ENCODE peak calls at places on chromosomes 11 and 22, in seven cellular contexts. S, Q, O, Y, C, L and Z are unnamed samples. For H3K36me3, the result is how much of the 10 kb centered on the place peaks cover.

GRCh38 chr11:64313491-64314145 is 3.7 kb downstream of the TRMT112 start:
- DNase-seq in S (no peak), Q (peak), C (peak), O (no peak), L (peak), Y (no peak), Z (peak)

GRCh38 chr22:19113429-19113828 is 8.8 kb downstream of the DGCR2 start:
- DNase-seq in O (no peak), C (no peak), L (no peak), Q (no peak), S (no peak), Y (no peak), Z (peak)

GRCh38 chr22:25661067-25661466 is 80.9 kb upstream of the MYO18B start:
- DNase-seq in S (no peak), Y (no peak), O (no peak), L (no peak), Q (no peak), C (peak), Z (no peak)

GRCh38 chr22:30892731-30893221 is 75.8 kb downstream of the MORC2 start:
- DNase-seq in C (no peak), Y (peak), Q (no peak), L (peak), O (no peak), S (no peak), Z (peak)

GRCh38 chr11:120337896-120338840 is 2.0 kb downstream of the ARHGEF12 start:
- DNase-seq in C (peak), S (no peak), O (no peak), L (peak), Q (no peak), Y (no peak), Z (no peak)

GRCh38 chr11:4862447-4863236 is 13.6 kb upstream of the OR51S1 start:
- DNase-seq in O (peak), Y (no peak), C (no peak), S (no peak), Q (no peak), L (no peak), Z (no peak)

GRCh38 chr11:120662071-120662611 is 150.6 kb downstream of the GRIK4 start:
- DNase-seq in L (no peak), Y (no peak), Q (peak), O (no peak), S (peak), C (no peak), Z (no peak)

GRCh38 chr22:47130883-47131610 is 368.6 kb downstream of the TBC1D22A start:
- DNase-seq in L (no peak), O (no peak), S (no peak), Q (no peak), C (no peak), Y (no peak), Z (peak)

GRCh38 chr22:19686946-19687345 is 27.4 kb upstream of the SEPTIN5 start:
- DNase-seq in Q (no peak), C (no peak), L (no peak), Y (no peak), S (no peak), O (no peak), Z (no peak)

GRCh38 chr11:30333405-30333804 is 10.5 kb downstream of the ARL14EP start:
- DNase-seq in O (peak), Y (no peak), C (peak), S (no peak), L (no peak), Q (no peak), Z (no peak)

GRCh38 chr11:66880484-66881211 is 23.8 kb downstream of the LRFN4 start:
- DNase-seq in S (no peak), O (peak), Q (no peak), C (no peak), L (no peak), Y (no peak), Z (no peak)

GRCh38 chr22:23685205-23685784 is 5.5 kb upstream of the RGL4 start:
- DNase-seq in L (peak), O (no peak), S (no peak), Q (no peak), Y (peak), C (peak), Z (no peak)

GRCh38 chr22:31089101-31090100 is 8.3 kb downstream of the SMTN start:
- DNase-seq in S (peak), Y (peak), C (peak), Q (peak), O (no peak), L (peak), Z (no peak)

GRCh38 chr11:36041988-36042606 is 98.2 kb downstream of the LDLRAD3 start:
- DNase-seq in O (no peak), L (no peak), Q (no peak), S (no peak), C (peak), Y (no peak), Z (no peak)

GRCh38 chr22:49886346-49887073 is 31.7 kb downstream of the ALG12 start:
- DNase-seq in S (no peak), Q (no peak), Y (no peak), C (no peak), L (no peak), O (no peak), Z (no peak)

GRCh38 chr11:70732493-70733206 is 334.3 kb downstream of the CTTN start:
- DNase-seq in C (peak), S (no peak), Q (no peak), L (no peak), Y (no peak), O (no peak), Z (peak)

GRCh38 chr11:134905513-134905912 is 493.5 kb upstream of the B3GAT1 start:
- DNase-seq in S (no peak), Q (no peak), O (no peak), C (no peak), Y (no peak), L (no peak), Z (no peak)

GRCh38 chr22:27989758-27990450 is 70.8 kb upstream of the PITPNB start:
- DNase-seq in S (no peak), Y (no peak), Q (no peak), L (peak), O (no peak), C (no peak), Z (no peak)

GRCh38 chr11:31340903-31341572 is 28.5 kb downstream of the DCDC1 start:
- DNase-seq in O (peak), Q (no peak), C (peak), S (peak), Y (peak), L (peak), Z (no peak)

GRCh38 chr11:3154001-3154599 is 11.0 kb downstream of the OSBPL5 start:
- DNase-seq in O (no peak), L (no peak), C (no peak), Q (no peak), Y (no peak), S (no peak), Z (peak)

GRCh38 chr11:107581147-107581546 is 9.8 kb upstream of the ELMOD1 start:
- DNase-seq in S (no peak), Y (no peak), Q (no peak), L (no peak), O (peak), C (no peak), Z (no peak)

GRCh38 chr11:27718853-27719574 is 18.8 kb upstream of the BDNF start:
- DNase-seq in S (peak), L (peak), C (peak), Q (peak), O (peak), Y (no peak), Z (peak)

GRCh38 chr11:69423611-69424385 is 57.7 kb upstream of the LINC01488 start:
- DNase-seq in C (no peak), S (no peak), Y (no peak), O (no peak), L (no peak), Q (no peak), Z (peak)

GRCh38 chr11:120912504-120912903 is 111.4 kb upstream of the TBCEL start:
- DNase-seq in L (no peak), O (peak), C (peak), Q (no peak), S (no peak), Y (no peak), Z (no peak)

GRCh38 chr11:9600651-9601040 is 27.2 kb downstream of the WEE1 start:
- DNase-seq in Y (no peak), O (peak), C (peak), L (no peak), S (no peak), Q (no peak), Z (no peak)

DNA sequence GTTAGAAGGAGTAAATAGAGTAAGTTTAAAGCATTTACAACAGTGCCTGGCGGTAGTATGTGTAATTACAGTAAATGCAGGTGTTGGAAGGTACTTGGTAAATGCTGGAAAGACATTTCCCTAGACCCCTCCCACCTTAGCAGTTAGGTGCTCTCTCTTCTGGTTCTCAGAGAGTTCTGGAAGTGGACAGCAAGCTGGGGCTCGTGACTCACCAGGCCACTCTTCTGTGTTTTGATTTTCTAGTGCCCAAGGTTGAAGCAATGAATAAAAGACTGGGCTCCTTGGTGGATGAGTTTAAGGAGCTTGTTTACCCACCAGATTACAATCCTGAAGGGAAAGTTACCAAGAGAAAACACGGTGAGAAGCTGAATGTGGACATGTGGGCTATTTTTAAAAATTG is 27.6 kb downstream of the SNU13 start:
- DNase-seq in L (no peak), Y (no peak), O (no peak), C (no peak), S (no peak), Q (peak), Z (no peak)
- H3K36me3 ChIP-seq in L (under half), Y (under half), O (under half), C (half or more), S (half or more), Q (half or more), Z (under half)

GRCh38 chr11:1049431-1049891 is 12.9 kb upstream of the MUC6 start:
- DNase-seq in O (no peak), C (no peak), Y (peak), L (no peak), Q (no peak), S (peak), Z (peak)
- H3K27ac ChIP-seq in O (no peak), C (no peak), Y (peak), L (no peak), Q (no peak), S (no peak), Z (no peak)

DNA sequence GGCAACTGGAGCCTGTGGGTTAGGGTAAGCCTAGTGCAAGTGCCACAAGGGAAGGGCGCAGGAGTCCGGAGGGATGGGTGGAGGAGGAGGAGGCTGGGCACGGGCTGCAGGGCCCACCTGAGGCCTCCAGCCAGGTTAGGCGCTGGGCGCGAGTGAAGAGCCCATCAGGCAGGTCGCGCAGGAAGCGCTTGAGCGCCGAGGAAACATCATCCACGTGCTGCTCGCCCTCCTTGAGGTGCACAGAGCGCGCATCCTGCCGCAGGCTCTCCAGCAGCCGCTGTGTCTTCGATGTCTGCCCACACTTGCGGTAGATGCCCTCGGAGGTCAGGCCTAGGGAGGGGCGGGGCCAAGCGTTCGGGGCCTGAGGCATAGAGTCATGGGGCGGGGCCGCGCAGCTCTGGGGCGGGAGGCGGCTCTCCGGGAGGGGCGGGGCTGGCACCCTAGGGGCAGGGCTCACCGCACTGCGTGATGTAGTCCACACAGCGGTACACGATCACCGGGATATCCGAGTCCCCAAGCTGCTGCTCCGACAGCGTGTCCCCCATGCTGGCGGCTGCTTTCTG is 22.7 kb upstream of the PDE2A start:
- DNase-seq in Y (no peak), C (peak), Q (no peak), L (peak), S (no peak), O (peak), Z (no peak)
- H3K36me3 ChIP-seq in Y (under half), C (under half), Q (half or more), L (under half), S (half or more), O (under half), Z (under half)

GRCh38 chr11:17418437-17418836 is 30.0 kb upstream of the KCNJ11 start:
- DNase-seq in Y (no peak), O (peak), S (no peak), C (no peak), L (no peak), Q (no peak), Z (no peak)
- H3K27ac ChIP-seq in Y (no peak), O (no peak), S (no peak), C (no peak), L (no peak), Q (no peak), Z (no peak)

GRCh38 chr11:123062892-123063395 is 1.0 kb upstream of the HSPA8 start:
- DNase-seq in L (no peak), Q (no peak), Y (no peak), C (peak), S (no peak), O (peak), Z (no peak)

GRCh38 chr11:123060265-123061000 is 1.5 kb downstream of the HSPA8 start:
- DNase-seq in C (no peak), Q (no peak), Y (no peak), O (no peak), S (no peak), L (no peak), Z (no peak)

GRCh38 chr11:123063396-123064267 is 1.7 kb upstream of the HSPA8 start:
- DNase-seq in C (peak), L (peak), Q (peak), Y (peak), O (peak), S (no peak), Z (no peak)

GRCh38 chr11:123062158-123062891 is 389 bp upstream of the HSPA8 start:
- DNase-seq in C (peak), S (peak), O (peak), Q (peak), Y (peak), L (peak), Z (peak)

GRCh38 chr11:123061403-123062157 is at the start of gene HSPA8:
- DNase-seq in L (peak), Y (peak), S (peak), Q (peak), C (peak), O (peak), Z (peak)
- H3K36me3 ChIP-seq in L (under half), Y (under half), S (half or more), Q (under half), C (under half), O (under half), Z (under half)

GRCh38 chr11:60493454-60493853 is 876 bp downstream of the MS4A12 start:
- DNase-seq in O (no peak), Y (no peak), C (no peak), L (no peak), Q (no peak), S (no peak), Z (no peak)

GRCh38 chr11:60500276-60500935 is 7.8 kb downstream of the MS4A12 start:
- DNase-seq in Y (no peak), C (peak), S (no peak), Q (no peak), L (no peak), O (peak), Z (no peak)

GRCh38 chr11:60502221-60502775 is 9.7 kb downstream of the MS4A12 start:
- DNase-seq in O (no peak), S (no peak), Y (no peak), Q (no peak), L (no peak), C (no peak), Z (no peak)

GRCh38 chr11:60498853-60499252 is 6.3 kb downstream of the MS4A12 start:
- DNase-seq in Y (no peak), C (peak), Q (no peak), S (no peak), L (no peak), O (no peak), Z (no peak)

DNA sequence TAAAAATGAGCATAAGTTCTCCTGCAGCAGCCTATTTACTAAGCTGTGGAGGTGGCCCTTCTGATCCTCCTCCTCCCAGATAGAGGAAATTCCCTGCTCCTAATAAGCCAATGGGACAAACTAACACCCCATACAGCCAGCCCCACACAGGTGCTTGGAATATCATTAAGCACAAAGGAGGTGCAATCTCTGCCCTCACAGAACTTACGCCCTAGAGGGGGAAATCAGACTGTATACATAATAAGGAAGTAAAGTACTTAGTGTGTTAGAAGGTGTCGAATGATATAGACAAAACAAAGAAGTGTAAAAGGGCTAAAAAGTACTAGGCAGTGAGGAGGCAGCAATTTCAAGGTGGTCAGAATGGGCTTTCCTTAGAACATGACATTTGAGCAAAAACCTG is 5.8 kb downstream of the MS4A12 start:
- DNase-seq in S (no peak), O (no peak), C (no peak), Y (no peak), L (no peak), Q (no peak), Z (no peak)
- H3K27ac ChIP-seq in S (no peak), O (no peak), C (no peak), Y (no peak), L (no peak), Q (no peak), Z (no peak)

GRCh38 chr22:21677606-21678443 is 12.0 kb downstream of the PPIL2 start:
- DNase-seq in S (no peak), Q (no peak), O (no peak), L (no peak), Y (no peak), C (no peak), Z (no peak)

GRCh38 chr22:21679383-21679782 is 13.6 kb downstream of the PPIL2 start:
- DNase-seq in S (no peak), Y (no peak), C (no peak), Q (no peak), L (no peak), O (no peak), Z (no peak)

GRCh38 chr22:21673534-21674321 is 7.9 kb downstream of the PPIL2 start:
- DNase-seq in O (no peak), Q (no peak), Y (no peak), L (no peak), C (no peak), S (peak), Z (no peak)

GRCh38 chr22:21672107-21672629 is 6.4 kb downstream of the PPIL2 start:
- DNase-seq in O (peak), C (no peak), Q (no peak), Y (no peak), L (no peak), S (no peak), Z (no peak)

DNA sequence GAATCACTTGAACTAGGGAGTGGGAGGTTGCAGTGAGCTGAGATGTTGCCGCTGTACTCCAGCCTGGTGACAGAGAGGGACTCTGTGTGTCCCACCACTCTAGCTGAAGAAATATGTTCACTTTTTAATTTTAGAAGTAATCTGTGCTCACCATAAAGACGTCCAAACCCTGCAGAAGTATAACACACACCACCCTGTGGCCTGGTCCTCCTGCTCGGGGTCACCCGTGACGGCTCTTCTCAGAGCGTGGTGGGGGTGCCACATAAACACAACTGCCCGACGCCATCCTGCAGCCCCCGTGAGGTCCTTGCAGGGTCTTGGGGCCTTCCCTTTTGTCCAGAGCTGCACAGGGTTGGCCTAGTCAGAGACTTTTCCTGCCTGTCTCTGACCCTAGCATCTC is 8.8 kb downstream of the PPIL2 start:
- DNase-seq in S (no peak), Q (no peak), L (no peak), O (no peak), C (no peak), Y (no peak), Z (no peak)
- H3K36me3 ChIP-seq in S (under half), Q (half or more), L (under half), O (under half), C (under half), Y (under half), Z (under half)

GRCh38 chr11:1761110-1761856 is 2.4 kb downstream of the CTSD start:
- DNase-seq in L (no peak), Q (no peak), Y (no peak), S (no peak), O (no peak), C (no peak), Z (no peak)

GRCh38 chr11:1761857-1762536 is 1.7 kb downstream of the CTSD start:
- DNase-seq in C (peak), O (no peak), Y (no peak), L (no peak), S (no peak), Q (no peak), Z (peak)

GRCh38 chr11:1759151-1759850 is 4.4 kb downstream of the CTSD start:
- DNase-seq in Q (peak), Y (no peak), O (no peak), S (no peak), C (no peak), L (no peak), Z (peak)

GRCh38 chr11:1759851-1760220 is 3.9 kb downstream of the CTSD start:
- DNase-seq in C (no peak), Y (no peak), L (no peak), S (no peak), Q (no peak), O (no peak), Z (no peak)

DNA sequence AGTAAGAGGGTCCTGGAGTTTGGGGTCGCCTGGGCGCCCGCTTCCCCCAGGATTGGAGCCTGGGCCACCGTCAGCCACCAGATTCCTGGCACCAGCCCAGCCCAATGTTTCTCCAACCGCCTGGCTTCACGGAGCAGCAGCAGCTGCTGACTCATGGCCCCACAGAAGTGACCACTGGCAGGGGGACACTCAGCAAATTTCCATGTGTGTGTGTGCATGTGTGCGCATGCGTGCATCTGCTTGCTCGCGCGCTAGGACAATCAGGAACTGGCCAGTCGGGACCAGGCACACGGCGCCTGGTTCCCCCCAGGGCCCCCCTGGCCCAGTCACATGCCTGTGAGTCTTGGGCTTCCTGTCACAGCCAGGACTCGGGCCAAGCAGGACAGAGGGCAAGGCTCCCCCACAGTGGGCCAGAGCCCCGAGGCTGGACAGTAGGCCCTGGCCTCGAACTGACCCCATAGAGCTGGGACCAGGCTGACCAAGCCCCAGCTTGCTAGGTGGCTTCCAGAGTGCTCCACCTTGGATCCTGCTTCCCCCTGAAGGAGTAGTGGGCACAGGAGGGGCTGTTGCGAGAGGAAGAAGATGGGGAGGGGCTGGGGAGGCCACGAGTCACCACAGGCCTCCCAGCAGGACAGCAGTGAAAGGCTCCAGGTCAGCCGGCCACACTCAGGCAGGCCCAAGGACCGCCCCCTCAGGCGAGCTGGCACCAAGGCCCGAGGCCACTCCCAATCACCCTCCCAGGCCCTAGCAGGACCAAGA is 3.2 kb downstream of the CTSD start:
- DNase-seq in O (no peak), C (peak), L (peak), Y (peak), S (no peak), Q (peak), Z (peak)
- H3K27ac ChIP-seq in O (no peak), C (no peak), L (peak), Y (peak), S (no peak), Q (peak), Z (no peak)